ENCODE peak calls at places on chromosome X, in four cellular contexts. I is HepG2, J is H1, N is GM12878. P is an unnamed sample. For H3K36me3, the result is how much of the 10 kb centered on the place peaks cover.

GRCh38 chrX:50100188-50100587 is 100.6 kb downstream of the AKAP4 start:
- DNase-seq in I (peak), N (no peak), J (no peak), P (no peak)

GRCh38 chrX:27598312-27598711 is 8.2 kb downstream of the DCAF8L2 start:
- DNase-seq in I (peak), N (no peak), J (no peak), P (no peak)

GRCh38 chrX:136616987-136617685 is 30.8 kb upstream of the CD40LG start:
- DNase-seq in I (no peak), N (no peak), J (no peak), P (no peak)

GRCh38 chrX:101385026-101385684 is 836 bp downstream of the BTK start:
- DNase-seq in I (no peak), J (no peak), N (no peak), P (no peak)

GRCh38 chrX:55149242-55149641 is 60.4 kb downstream of the PAGE2 start:
- DNase-seq in J (no peak), N (no peak), I (no peak), P (no peak)

GRCh38 chrX:45788941-45789348 is 588.3 kb upstream of the DIPK2B start:
- DNase-seq in N (no peak), I (no peak), J (no peak), P (no peak)

GRCh38 chrX:10938371-10938982 is 172.7 kb upstream of the HCCS start:
- DNase-seq in N (no peak), I (no peak), J (no peak), P (no peak)

GRCh38 chrX:14028473-14028872 is 1.2 kb downstream of the GEMIN8 start:
- DNase-seq in N (peak), J (no peak), I (no peak), P (no peak)

GRCh38 chrX:71222929-71223328 is at the start of gene GJB1:
- DNase-seq in N (no peak), I (no peak), J (no peak), P (no peak)

GRCh38 chrX:43882294-43882681 is at the start of gene MAOB:
- DNase-seq in J (no peak), N (no peak), I (peak), P (peak)

GRCh38 chrX:46601283-46601682 is 27.7 kb downstream of the CHST7 start:
- DNase-seq in J (no peak), I (no peak), N (no peak), P (no peak)

GRCh38 chrX:74450803-74451449 is 29.6 kb downstream of the SLC16A2 start:
- DNase-seq in N (no peak), I (no peak), J (no peak), P (no peak)

GRCh38 chrX:17826609-17827496 is 34.2 kb downstream of the RAI2 start:
- DNase-seq in N (no peak), J (no peak), I (no peak), P (no peak)

GRCh38 chrX:8244301-8244700 is 73.2 kb upstream of the VCX2 start:
- DNase-seq in I (no peak), J (no peak), N (no peak), P (no peak)

GRCh38 chrX:53080628-53081580 is 1.3 kb upstream of the TSPYL2 start:
- DNase-seq in N (no peak), I (no peak), J (no peak), P (no peak)

GRCh38 chrX:13254870-13255269 is 65.0 kb downstream of the ATXN3L start:
- DNase-seq in N (no peak), I (no peak), J (no peak), P (no peak)

GRCh38 chrX:19487520-19488200 is 27.6 kb downstream of the MAP3K15 start:
- DNase-seq in I (no peak), J (no peak), N (no peak), P (no peak)

GRCh38 chrX:19846995-19847790 is 40.2 kb downstream of the SH3KBP1 start:
- DNase-seq in N (no peak), J (peak), I (no peak), P (no peak)

GRCh38 chrX:101708180-101708579 is 48.5 kb upstream of the ARMCX2 start:
- DNase-seq in N (no peak), I (no peak), J (no peak), P (no peak)

GRCh38 chrX:120015145-120016067 is 62.1 kb downstream of the RHOXF2B start:
- DNase-seq in N (no peak), J (no peak), I (no peak), P (no peak)

GRCh38 chrX:97057349-97057909 is 173.7 kb downstream of the RPA4 start:
- DNase-seq in N (no peak), J (no peak), I (no peak), P (no peak)

GRCh38 chrX:132226169-132226568 is 6.9 kb upstream of the RAP2C start:
- DNase-seq in J (no peak), I (no peak), N (no peak), P (no peak)

GRCh38 chrX:124216396-124217124 is 115.9 kb upstream of the TEX13D start:
- DNase-seq in J (no peak), I (no peak), N (no peak), P (no peak)

GRCh38 chrX:118740276-118740889 is 13.0 kb downstream of the IL13RA1 start:
- DNase-seq in I (no peak), N (no peak), J (no peak), P (no peak)

GRCh38 chrX:5991393-5991792 is 237.3 kb downstream of the NLGN4X start:
- DNase-seq in N (no peak), J (no peak), I (no peak), P (no peak)

GRCh38 chrX:12089740-12090139 is 48.5 kb upstream of the FRMPD4 start:
- DNase-seq in N (no peak), I (no peak), J (no peak), P (no peak)

GRCh38 chrX:68511255-68511654 is 12.4 kb downstream of the YIPF6 start:
- DNase-seq in N (no peak), I (peak), J (no peak), P (peak)

GRCh38 chrX:123884809-123885408 is 25.1 kb downstream of the XIAP start:
- DNase-seq in I (peak), N (no peak), J (no peak), P (peak)

GRCh38 chrX:15694968-15695451 is 30.4 kb upstream of the CLTRN start:
- DNase-seq in J (no peak), I (no peak), N (no peak), P (no peak)

GRCh38 chrX:11666180-11666579 is 460 bp upstream of the ARHGAP6 start:
- DNase-seq in N (no peak), I (no peak), J (no peak), P (no peak)

GRCh38 chrX:129833153-129834004 is 10.3 kb downstream of the ZDHHC9 start:
- DNase-seq in J (no peak), N (no peak), I (no peak), P (no peak)

GRCh38 chrX:40148439-40149285 is 50.9 kb upstream of the BCOR start:
- DNase-seq in I (no peak), N (no peak), J (no peak), P (no peak)

GRCh38 chrX:70030242-70030823 is 19.4 kb downstream of the AWAT2 start:
- DNase-seq in I (peak), N (no peak), J (no peak), P (peak)

GRCh38 chrX:23819385-23820234 is 36.6 kb downstream of the SAT1 start:
- DNase-seq in I (peak), N (no peak), J (no peak), P (no peak)

GRCh38 chrX:42289492-42290385 is 366.4 kb upstream of the CASK start:
- DNase-seq in J (no peak), I (no peak), N (no peak), P (no peak)

GRCh38 chrX:40326186-40326965 is 228.6 kb upstream of the BCOR start:
- DNase-seq in I (no peak), N (no peak), J (no peak), P (no peak)

GRCh38 chrX:124194209-124194608 is 138.3 kb upstream of the TEX13D start:
- DNase-seq in I (no peak), N (no peak), J (no peak), P (no peak)

GRCh38 chrX:8815460-8816065 is 14.4 kb upstream of the FAM9A start:
- DNase-seq in I (peak), N (peak), J (no peak), P (peak)

GRCh38 chrX:64427787-64428186 is 32.5 kb upstream of the MTMR8 start:
- DNase-seq in I (no peak), N (peak), J (no peak), P (no peak)

GRCh38 chrX:49059209-49060191 is 701 bp downstream of the CCDC120 start:
- DNase-seq in J (no peak), N (no peak), I (no peak), P (no peak)

GRCh38 chrX:49053223-49054072 is 5.4 kb upstream of the CCDC120 start:
- DNase-seq in J (no peak), I (peak), N (no peak), P (peak)

GRCh38 chrX:49058794-49059193 is at the start of gene CCDC120:
- DNase-seq in J (no peak), I (no peak), N (no peak), P (no peak)

DNA sequence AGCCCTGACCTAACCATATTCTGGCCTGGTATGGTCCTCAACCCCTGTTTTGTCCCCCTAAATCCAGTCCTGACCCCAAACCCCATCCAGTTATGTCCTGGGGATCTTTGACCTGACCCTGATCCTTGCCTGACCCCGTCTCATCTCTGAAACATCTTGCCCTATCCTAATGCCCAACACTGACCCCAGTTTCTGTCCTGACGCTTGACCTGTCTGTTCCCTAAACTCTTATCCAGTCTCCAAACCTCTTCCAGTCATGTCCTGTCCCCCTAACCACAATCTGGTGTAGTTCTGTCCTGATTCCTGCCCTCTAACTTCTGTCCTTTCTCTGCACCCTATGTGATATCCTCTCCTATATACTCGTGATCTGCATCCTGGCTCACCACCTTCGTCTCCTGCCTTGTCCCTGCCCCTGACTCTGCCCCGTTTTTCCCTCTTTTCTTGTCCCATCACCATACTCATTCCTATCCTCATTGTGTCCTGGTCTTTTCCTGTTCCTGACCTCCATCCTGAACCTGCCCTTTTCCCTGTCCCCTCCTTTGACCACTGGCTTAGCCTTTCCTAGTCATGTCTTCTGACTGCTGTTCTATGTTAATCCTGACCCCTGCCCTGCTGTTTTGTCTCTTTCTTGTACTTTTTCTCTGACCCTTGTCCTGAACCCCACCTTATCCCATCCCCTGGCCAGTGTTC is 4.6 kb upstream of the CCDC120 start:
- DNase-seq in J (no peak), I (no peak), N (no peak), P (no peak)
- H3K4me3 ChIP-seq in J (peak), I (peak), N (peak), P (peak)

GRCh38 chrX:30308263-30309138 is 689 bp downstream of the NR0B1 start:
- DNase-seq in I (no peak), N (no peak), J (no peak), P (no peak)
- TF ChIP-seq SUZ12 in I (no peak), N (no peak), J (peak), P (no peak)

GRCh38 chrX:1506916-1507315 is 30.1 kb downstream of the P2RY8 start:
- DNase-seq in N (no peak), J (no peak), I (no peak), P (no peak)

GRCh38 chrX:1511150-1511549 is 25.8 kb downstream of the P2RY8 start:
- DNase-seq in N (no peak), I (no peak), J (no peak), P (no peak)

GRCh38 chrX:1511829-1512228 is 25.2 kb downstream of the P2RY8 start:
- DNase-seq in I (no peak), J (no peak), N (no peak), P (no peak)

GRCh38 chrX:1502853-1503252 is 34.1 kb downstream of the P2RY8 start:
- DNase-seq in I (no peak), N (no peak), J (no peak), P (no peak)

GRCh38 chrX:1507511-1508463 is 29.2 kb downstream of the P2RY8 start:
- DNase-seq in J (no peak), I (no peak), N (peak), P (no peak)
- H3K36me3 ChIP-seq in J (under half), I (under half), N (under half), P (under half)

GRCh38 chrX:2401201-2401589 is 99.6 kb downstream of the DHRSX start:
- DNase-seq in N (no peak), I (no peak), J (no peak), P (no peak)
- H3K4me3 ChIP-seq in N (no peak), I (peak), J (no peak), P (no peak)